ENCODE peak calls at places on chromosomes 5 and 9, in six cellular contexts. M is hippocampal formation, S is dorsolateral prefrontal cortex, L is heart left ventricle, V is posterior cingulate gyrus, W is GM13977. B is an unnamed sample.

GRCh38 chr9:31210982-31211570 is 1173.4 kb upstream of the ACO1 start:
- DNase-seq in M (no peak), S (no peak), L (peak), V (no peak), W (peak), B (no peak)

GRCh38 chr5:142872795-142873194 is 102.6 kb downstream of the ARHGAP26 start:
- DNase-seq in M (no peak), S (no peak), L (no peak), V (no peak), W (no peak), B (no peak)

GRCh38 chr5:179223961-179224360 is 121.3 kb downstream of the ADAMTS2 start:
- DNase-seq in M (no peak), S (no peak), L (no peak), V (peak), W (no peak), B (no peak)

GRCh38 chr5:146409081-146409671 is 38.0 kb upstream of the TCERG1 start:
- DNase-seq in M (no peak), S (no peak), L (no peak), V (no peak), W (no peak), B (no peak)

GRCh38 chr5:127216906-127217675 is 73.5 kb upstream of the MEGF10 start:
- DNase-seq in M (no peak), S (no peak), L (no peak), V (no peak), W (no peak), B (no peak)

GRCh38 chr9:12629091-12629490 is 64.1 kb upstream of the TYRP1 start:
- DNase-seq in M (no peak), S (no peak), L (no peak), V (no peak), W (no peak), B (no peak)

GRCh38 chr5:95973793-95974325 is 12.2 kb upstream of the ELL2 start:
- DNase-seq in M (no peak), S (no peak), L (no peak), V (no peak), W (peak), B (no peak)

GRCh38 chr9:127927457-127928231 is 2.9 kb downstream of the PIP5KL1 start:
- DNase-seq in M (no peak), S (no peak), L (no peak), V (no peak), W (no peak), B (peak)

GRCh38 chr9:100170085-100170484 is 71.0 kb downstream of the INVS start:
- DNase-seq in M (no peak), S (no peak), L (no peak), V (no peak), W (no peak), B (no peak)

GRCh38 chr5:39137391-39138181 is 63.4 kb upstream of the RICTOR start:
- DNase-seq in M (no peak), S (no peak), L (no peak), V (no peak), W (no peak), B (no peak)